ENCODE peak calls at places on chromosomes 3 and 15, in four cellular contexts. One of them, this sample, is unnamed. For H3K9me3, the result is how much of the 10 kb centered on the place peaks cover.

GRCh38 chr15:63764124-63764827 is 69.5 kb downstream of the HERC1 start:
- DNase-seq in endodermal cell: peak
- DNase-seq in trophoblast cell: no peak
- DNase-seq in astrocyte: no peak
- DNase-seq in this sample: no peak

GRCh38 chr3:9553021-9553948 is at the start of gene LHFPL4:
- DNase-seq in endodermal cell: peak
- DNase-seq in astrocyte: no peak
- DNase-seq in trophoblast cell: no peak
- DNase-seq in this sample: no peak

GRCh38 chr15:94100814-94101213 is 130.5 kb upstream of the MCTP2 start:
- DNase-seq in endodermal cell: no peak
- DNase-seq in astrocyte: no peak
- DNase-seq in trophoblast cell: no peak
- DNase-seq in this sample: peak

GRCh38 chr3:46183330-46183729 is 24.8 kb downstream of the CCR1 start:
- DNase-seq in astrocyte: no peak
- DNase-seq in trophoblast cell: no peak
- DNase-seq in endodermal cell: no peak
- DNase-seq in this sample: no peak

GRCh38 chr15:52682200-52682599 is 3.0 kb upstream of the ATOSA start:
- DNase-seq in trophoblast cell: no peak
- DNase-seq in astrocyte: no peak
- DNase-seq in endodermal cell: no peak
- DNase-seq in this sample: no peak

GRCh38 chr15:29454506-29454905 is 184.9 kb upstream of the NSMCE3 start:
- DNase-seq in trophoblast cell: no peak
- DNase-seq in astrocyte: no peak
- DNase-seq in endodermal cell: no peak
- DNase-seq in this sample: no peak

GRCh38 chr3:43371494-43371893 is 85.2 kb downstream of the SNRK start:
- DNase-seq in trophoblast cell: no peak
- DNase-seq in endodermal cell: no peak
- DNase-seq in astrocyte: no peak
- DNase-seq in this sample: no peak

GRCh38 chr3:124886168-124887051 is 755 bp downstream of the ITGB5 start:
- DNase-seq in endodermal cell: peak
- DNase-seq in astrocyte: no peak
- DNase-seq in trophoblast cell: peak
- DNase-seq in this sample: peak

GRCh38 chr3:171842864-171843511 is at the start of gene TMEM212:
- DNase-seq in trophoblast cell: no peak
- DNase-seq in astrocyte: peak
- DNase-seq in endodermal cell: no peak
- DNase-seq in this sample: peak

GRCh38 chr15:62684143-62684808 is 358.3 kb upstream of the TPM1 start:
- DNase-seq in endodermal cell: no peak
- DNase-seq in trophoblast cell: no peak
- DNase-seq in astrocyte: no peak
- DNase-seq in this sample: no peak

GRCh38 chr15:70195808-70196304 is 98.1 kb upstream of the TLE3 start:
- DNase-seq in trophoblast cell: peak
- DNase-seq in astrocyte: peak
- DNase-seq in endodermal cell: no peak
- DNase-seq in this sample: peak

GRCh38 chr15:39666671-39667070 is 85.8 kb downstream of the THBS1 start:
- DNase-seq in endodermal cell: no peak
- DNase-seq in trophoblast cell: no peak
- DNase-seq in astrocyte: peak
- DNase-seq in this sample: peak

GRCh38 chr3:37982351-37982750 is 8.2 kb upstream of the VILL start:
- DNase-seq in trophoblast cell: no peak
- DNase-seq in endodermal cell: peak
- DNase-seq in astrocyte: no peak
- DNase-seq in this sample: no peak

GRCh38 chr3:53155763-53156162 is 5.2 kb upstream of the PRKCD start:
- DNase-seq in endodermal cell: no peak
- DNase-seq in astrocyte: no peak
- DNase-seq in trophoblast cell: no peak
- DNase-seq in this sample: no peak

GRCh38 chr3:58041826-58042324 is 33.7 kb downstream of the FLNB start:
- DNase-seq in trophoblast cell: peak
- DNase-seq in astrocyte: peak
- DNase-seq in endodermal cell: no peak
- DNase-seq in this sample: peak

GRCh38 chr3:172317984-172318383 is 130.3 kb downstream of the GHSR start:
- DNase-seq in trophoblast cell: peak
- DNase-seq in endodermal cell: no peak
- DNase-seq in astrocyte: peak
- DNase-seq in this sample: peak

GRCh38 chr3:13544293-13544831 is 4.6 kb upstream of the FBLN2 start:
- DNase-seq in astrocyte: peak
- DNase-seq in endodermal cell: no peak
- DNase-seq in trophoblast cell: peak
- DNase-seq in this sample: peak

GRCh38 chr3:129120254-129121004 is 1.2 kb downstream of the RAB43 start:
- DNase-seq in trophoblast cell: peak
- DNase-seq in endodermal cell: peak
- DNase-seq in astrocyte: peak
- DNase-seq in this sample: peak

GRCh38 chr3:45187597-45188210 is 38.4 kb downstream of the TMEM158 start:
- DNase-seq in trophoblast cell: no peak
- DNase-seq in astrocyte: no peak
- DNase-seq in endodermal cell: no peak
- DNase-seq in this sample: no peak

DNA sequence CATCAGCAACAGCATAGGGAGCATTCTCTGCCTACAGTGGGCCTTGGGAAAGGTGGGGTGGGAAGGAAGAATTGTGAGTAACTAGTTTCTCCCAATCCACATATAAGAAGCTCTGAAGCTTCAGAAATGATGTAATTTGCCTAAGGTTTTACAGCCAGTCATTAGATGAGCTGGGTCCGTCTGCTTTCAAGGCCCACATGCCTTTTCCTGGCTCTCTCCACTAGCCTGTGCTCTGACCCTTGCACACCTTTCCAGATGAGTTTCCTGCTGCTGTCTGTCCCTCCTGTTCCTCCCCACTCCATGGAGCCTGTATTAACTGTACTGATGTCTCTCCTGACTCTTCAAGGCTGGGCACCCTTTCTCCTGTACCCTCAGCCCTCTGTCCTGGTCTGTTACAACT is 6.4 kb downstream of the TM6SF1 start:
- DNase-seq in astrocyte: no peak
- DNase-seq in endodermal cell: no peak
- DNase-seq in trophoblast cell: no peak
- DNase-seq in this sample: no peak
- H3K27ac ChIP-seq in astrocyte: no peak
- H3K27ac ChIP-seq in endodermal cell: no peak
- H3K27ac ChIP-seq in trophoblast cell: no peak
- H3K27ac ChIP-seq in this sample: no peak

GRCh38 chr3:6994081-6994668 is 133.3 kb downstream of the GRM7 start:
- DNase-seq in endodermal cell: no peak
- DNase-seq in astrocyte: peak
- DNase-seq in trophoblast cell: no peak
- DNase-seq in this sample: no peak
- H3K9me3 ChIP-seq in endodermal cell: under half
- H3K9me3 ChIP-seq in astrocyte: under half
- H3K9me3 ChIP-seq in trophoblast cell: under half
- H3K9me3 ChIP-seq in this sample: under half

GRCh38 chr3:187746479-187747335 is 1.4 kb upstream of the BCL6 start:
- DNase-seq in endodermal cell: peak
- DNase-seq in trophoblast cell: no peak
- DNase-seq in astrocyte: peak
- DNase-seq in this sample: peak

GRCh38 chr3:187750041-187750512 is 4.8 kb upstream of the BCL6 start:
- DNase-seq in endodermal cell: peak
- DNase-seq in astrocyte: peak
- DNase-seq in trophoblast cell: peak
- DNase-seq in this sample: no peak

GRCh38 chr3:187747506-187747905 is 2.2 kb upstream of the BCL6 start:
- DNase-seq in endodermal cell: no peak
- DNase-seq in astrocyte: no peak
- DNase-seq in trophoblast cell: no peak
- DNase-seq in this sample: no peak

GRCh38 chr3:187746059-187746453 is 788 bp upstream of the BCL6 start:
- DNase-seq in endodermal cell: no peak
- DNase-seq in astrocyte: no peak
- DNase-seq in trophoblast cell: no peak
- DNase-seq in this sample: peak

DNA sequence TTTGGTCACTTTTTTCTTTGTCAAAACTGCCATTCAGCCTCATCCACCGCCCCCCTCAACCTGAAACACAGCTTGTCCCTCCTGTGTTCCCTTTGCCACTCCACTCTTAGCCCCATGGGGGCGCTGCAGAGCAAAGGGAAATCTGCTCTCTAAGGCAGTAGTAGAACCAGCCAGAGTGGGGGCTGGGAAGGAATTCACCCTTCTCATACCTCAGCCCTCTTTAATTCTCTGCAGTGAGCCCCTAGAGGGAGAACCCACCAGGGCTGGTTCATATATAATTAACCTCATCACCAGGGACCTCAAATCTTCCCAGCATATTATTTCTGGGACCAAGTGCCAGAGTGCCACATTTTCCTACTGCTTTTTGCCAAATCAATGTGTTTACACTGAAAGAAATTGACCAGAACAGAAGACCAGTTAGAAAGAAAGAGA is 2.8 kb upstream of the BCL6 start:
- DNase-seq in endodermal cell: peak
- DNase-seq in trophoblast cell: peak
- DNase-seq in astrocyte: peak
- DNase-seq in this sample: peak
- H3K9ac ChIP-seq in endodermal cell: no peak
- H3K9ac ChIP-seq in trophoblast cell: no peak
- H3K9ac ChIP-seq in astrocyte: no peak
- H3K9ac ChIP-seq in this sample: peak

DNA sequence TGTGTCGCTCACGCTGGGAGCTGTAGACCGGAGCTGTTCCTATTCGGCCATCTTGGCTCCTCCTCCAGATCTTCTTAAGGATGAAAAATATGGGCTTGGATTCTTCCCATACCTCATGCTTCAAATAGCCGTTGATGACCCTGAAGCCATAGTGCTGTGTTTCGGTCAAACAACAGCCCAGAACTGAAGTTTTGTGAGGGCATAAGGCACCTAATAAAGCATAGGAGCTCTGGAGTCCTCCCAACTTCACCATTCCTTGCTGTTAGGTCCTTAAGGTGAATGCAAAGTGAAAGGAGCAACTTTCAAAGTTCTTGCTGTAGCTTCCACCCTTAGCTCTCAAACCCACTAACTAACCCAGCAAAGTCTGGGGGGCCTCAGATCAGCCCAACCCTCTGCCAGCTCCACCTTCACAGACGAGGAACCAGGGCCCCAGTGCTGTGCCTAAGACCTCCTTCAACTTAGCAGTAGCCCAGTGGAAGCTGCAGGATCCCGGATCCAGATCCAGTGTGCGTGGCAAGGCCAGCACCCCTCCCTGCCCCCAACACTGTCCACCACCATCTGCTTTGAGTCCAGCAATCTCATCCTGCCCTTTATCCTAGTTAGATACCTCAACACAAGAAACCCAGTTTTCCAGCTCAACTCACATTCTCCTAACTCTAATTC is at the start of gene GRK7:
- DNase-seq in endodermal cell: no peak
- DNase-seq in astrocyte: no peak
- DNase-seq in trophoblast cell: no peak
- DNase-seq in this sample: no peak
- H3K27ac ChIP-seq in endodermal cell: no peak
- H3K27ac ChIP-seq in astrocyte: no peak
- H3K27ac ChIP-seq in trophoblast cell: no peak
- H3K27ac ChIP-seq in this sample: no peak

GRCh38 chr3:157179365-157179803 is 19.4 kb upstream of the CCNL1 start:
- DNase-seq in endodermal cell: no peak
- DNase-seq in trophoblast cell: no peak
- DNase-seq in astrocyte: no peak
- DNase-seq in this sample: no peak

GRCh38 chr3:157180262-157180661 is 20.3 kb upstream of the CCNL1 start:
- DNase-seq in astrocyte: no peak
- DNase-seq in trophoblast cell: no peak
- DNase-seq in endodermal cell: no peak
- DNase-seq in this sample: no peak

GRCh38 chr3:157188391-157188790 is 28.4 kb upstream of the CCNL1 start:
- DNase-seq in trophoblast cell: no peak
- DNase-seq in endodermal cell: no peak
- DNase-seq in astrocyte: no peak
- DNase-seq in this sample: no peak

DNA sequence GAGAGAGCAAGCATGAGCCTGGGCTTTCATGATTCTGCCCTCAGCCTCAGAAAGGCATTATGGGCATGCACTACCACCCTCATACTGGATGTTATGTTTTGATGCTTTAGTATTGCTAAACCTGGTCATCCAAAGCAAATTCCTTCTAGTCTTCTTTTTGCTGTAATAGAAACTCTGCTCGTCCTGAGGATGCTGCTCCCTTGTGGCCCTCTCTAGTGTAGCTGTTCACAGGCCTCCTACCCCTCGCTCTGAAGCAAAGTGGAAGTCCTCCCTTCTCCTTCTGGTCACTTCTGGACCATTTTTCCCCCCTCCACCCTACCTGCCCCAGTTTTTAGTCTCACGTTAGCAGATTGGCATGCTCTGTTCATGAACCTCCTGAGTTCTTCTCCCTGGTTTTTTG is 22.9 kb upstream of the CCNL1 start:
- DNase-seq in endodermal cell: no peak
- DNase-seq in trophoblast cell: no peak
- DNase-seq in astrocyte: no peak
- DNase-seq in this sample: no peak
- H3K9me3 ChIP-seq in endodermal cell: under half
- H3K9me3 ChIP-seq in trophoblast cell: under half
- H3K9me3 ChIP-seq in astrocyte: under half
- H3K9me3 ChIP-seq in this sample: under half

GRCh38 chr3:123819949-123820348 is 64.2 kb downstream of the MYLK start:
- DNase-seq in endodermal cell: peak
- DNase-seq in astrocyte: no peak
- DNase-seq in trophoblast cell: no peak
- DNase-seq in this sample: no peak

GRCh38 chr3:123816673-123817207 is 67.4 kb downstream of the MYLK start:
- DNase-seq in astrocyte: peak
- DNase-seq in endodermal cell: peak
- DNase-seq in trophoblast cell: no peak
- DNase-seq in this sample: peak

GRCh38 chr3:123818324-123818920 is 65.7 kb downstream of the MYLK start:
- DNase-seq in endodermal cell: peak
- DNase-seq in trophoblast cell: no peak
- DNase-seq in astrocyte: peak
- DNase-seq in this sample: no peak

GRCh38 chr3:123817413-123817812 is 66.7 kb downstream of the MYLK start:
- DNase-seq in trophoblast cell: no peak
- DNase-seq in endodermal cell: peak
- DNase-seq in astrocyte: peak
- DNase-seq in this sample: peak

GRCh38 chr3:123818921-123819429 is 65.2 kb downstream of the MYLK start:
- DNase-seq in astrocyte: peak
- DNase-seq in trophoblast cell: no peak
- DNase-seq in endodermal cell: peak
- DNase-seq in this sample: peak
- H3K9ac ChIP-seq in astrocyte: peak
- H3K9ac ChIP-seq in trophoblast cell: no peak
- H3K9ac ChIP-seq in endodermal cell: no peak
- H3K9ac ChIP-seq in this sample: no peak